ENCODE peak calls at places on chromosomes 6 and 20, in four cellular contexts. One of them, this sample, is unnamed.

GRCh38 chr6:138012682-138013081 is 94.5 kb downstream of the PERP start:
- DNase-seq in memory B cell: no peak
- DNase-seq in HFF-Myc: no peak
- DNase-seq in BE2C: no peak
- DNase-seq in this sample: peak

GRCh38 chr6:149363154-149363553 is 36.9 kb upstream of the SUMO4 start:
- DNase-seq in memory B cell: no peak
- DNase-seq in HFF-Myc: no peak
- DNase-seq in BE2C: no peak
- DNase-seq in this sample: no peak

GRCh38 chr6:83853178-83853967 is at the start of gene RIPPLY2:
- DNase-seq in BE2C: peak
- DNase-seq in memory B cell: peak
- DNase-seq in HFF-Myc: no peak
- DNase-seq in this sample: no peak

GRCh38 chr20:32580970-32581838 is 3.9 kb downstream of the NOL4L start:
- DNase-seq in memory B cell: no peak
- DNase-seq in HFF-Myc: no peak
- DNase-seq in BE2C: peak
- DNase-seq in this sample: no peak

GRCh38 chr20:42219005-42219404 is 600.8 kb upstream of the CHD6 start:
- DNase-seq in BE2C: no peak
- DNase-seq in memory B cell: no peak
- DNase-seq in HFF-Myc: no peak
- DNase-seq in this sample: no peak

GRCh38 chr20:11261533-11262000 is 587.8 kb upstream of the JAG1 start:
- DNase-seq in BE2C: no peak
- DNase-seq in HFF-Myc: no peak
- DNase-seq in memory B cell: no peak
- DNase-seq in this sample: no peak

GRCh38 chr20:58832442-58832841 is 18.3 kb downstream of the GNAS-AS1 start:
- DNase-seq in BE2C: no peak
- DNase-seq in memory B cell: no peak
- DNase-seq in HFF-Myc: no peak
- DNase-seq in this sample: no peak

GRCh38 chr20:11986954-11987353 is 69.3 kb downstream of the BTBD3 start:
- DNase-seq in HFF-Myc: no peak
- DNase-seq in memory B cell: no peak
- DNase-seq in BE2C: no peak
- DNase-seq in this sample: no peak

GRCh38 chr20:46139908-46140482 is 21.9 kb downstream of the CD40 start:
- DNase-seq in HFF-Myc: no peak
- DNase-seq in memory B cell: no peak
- DNase-seq in BE2C: no peak
- DNase-seq in this sample: no peak

GRCh38 chr6:138196142-138196738 is 22.1 kb downstream of the PBOV1 start:
- DNase-seq in HFF-Myc: no peak
- DNase-seq in memory B cell: no peak
- DNase-seq in BE2C: no peak
- DNase-seq in this sample: no peak

GRCh38 chr6:84860493-84860892 is 96.1 kb upstream of the TBX18 start:
- DNase-seq in memory B cell: no peak
- DNase-seq in BE2C: no peak
- DNase-seq in HFF-Myc: no peak
- DNase-seq in this sample: no peak

GRCh38 chr20:43755851-43756250 is 29.0 kb upstream of the GTSF1L start:
- DNase-seq in HFF-Myc: no peak
- DNase-seq in memory B cell: no peak
- DNase-seq in BE2C: no peak
- DNase-seq in this sample: no peak

GRCh38 chr6:21003780-21004541 is 469.7 kb downstream of the CDKAL1 start:
- DNase-seq in BE2C: peak
- DNase-seq in memory B cell: no peak
- DNase-seq in HFF-Myc: no peak
- DNase-seq in this sample: no peak

GRCh38 chr20:24465730-24466129 is 3.7 kb upstream of the SYNDIG1 start:
- DNase-seq in memory B cell: no peak
- DNase-seq in HFF-Myc: no peak
- DNase-seq in BE2C: no peak
- DNase-seq in this sample: no peak

GRCh38 chr6:99739526-99739925 is 132.9 kb downstream of the PRDM13 start:
- DNase-seq in BE2C: no peak
- DNase-seq in memory B cell: no peak
- DNase-seq in HFF-Myc: no peak
- DNase-seq in this sample: no peak

This sample was measured in small intestine.